ENCODE peak calls at places on chromosomes 3 and 15, in five cellular contexts. N is neural crest cell, S is NCI-H345, F is fibroblast of lung, Q is fibroblast of pulmonary artery. X is an unnamed sample.

GRCh38 chr3:143973352-143974021 is 1.9 kb downstream of the DIPK2A start:
- DNase-seq in N (no peak), S (peak; percentile 28), F (peak; percentile 42), Q (peak; percentile 35), X (no peak)

GRCh38 chr3:50341996-50342732 is 1.5 kb upstream of the RASSF1 start:
- DNase-seq in N (no peak), S (no peak), F (no peak), Q (no peak), X (no peak)

GRCh38 chr3:197333901-197334639 is 35.7 kb upstream of the DLG1 start:
- DNase-seq in N (no peak), S (no peak), F (peak; percentile 40), Q (no peak), X (no peak)

GRCh38 chr15:88476635-88477038 is 9.1 kb downstream of the MRPS11 start:
- DNase-seq in N (peak; percentile 18), S (peak; percentile 6), F (peak; percentile 43), Q (peak; percentile 66), X (peak; percentile 77)

GRCh38 chr15:77346637-77347036 is 73.3 kb downstream of the PEAK1 start:
- DNase-seq in N (no peak), S (no peak), F (no peak), Q (no peak), X (no peak)

GRCh38 chr3:167559922-167560321 is 86.1 kb upstream of the SERPINI2 start:
- DNase-seq in N (peak; percentile 1), S (no peak), F (no peak), Q (no peak), X (no peak)

GRCh38 chr15:39255760-39256159 is 325.1 kb upstream of the THBS1 start:
- DNase-seq in N (no peak), S (no peak), F (no peak), Q (no peak), X (no peak)

GRCh38 chr3:139764936-139765335 is 87.2 kb upstream of the NMNAT3 start:
- DNase-seq in N (no peak), S (no peak), F (peak; percentile 99), Q (peak; percentile 39), X (no peak)

GRCh38 chr15:70741107-70741511 is 22.2 kb downstream of the UACA start:
- DNase-seq in N (no peak), S (peak; percentile 15), F (peak; percentile 78), Q (peak; percentile 96), X (no peak)

GRCh38 chr3:156606729-156607128 is 51.8 kb upstream of the SSR3 start:
- DNase-seq in N (no peak), S (no peak), F (no peak), Q (no peak), X (no peak)

GRCh38 chr15:67033012-67033411 is 32.4 kb upstream of the SMAD3 start:
- DNase-seq in N (no peak), S (no peak), F (no peak), Q (no peak), X (no peak)

GRCh38 chr15:101042320-101042719 is 123.2 kb downstream of the LRRK1 start:
- DNase-seq in N (no peak), S (no peak), F (no peak), Q (no peak), X (peak; percentile 12)

GRCh38 chr3:131242201-131242600 is 139.4 kb upstream of the NUDT16 start:
- DNase-seq in N (no peak), S (no peak), F (no peak), Q (no peak), X (no peak)

GRCh38 chr3:165225604-165226003 is 29.4 kb upstream of the SLITRK3 start:
- DNase-seq in N (no peak), S (no peak), F (no peak), Q (no peak), X (no peak)

GRCh38 chr3:37935290-37935668 is 55.3 kb upstream of the VILL start:
- DNase-seq in N (no peak), S (no peak), F (peak; percentile 43), Q (peak; percentile 53), X (no peak)

GRCh38 chr3:191753186-191753585 is 292.2 kb downstream of the PYDC2 start:
- DNase-seq in N (no peak), S (no peak), F (peak; percentile 93), Q (no peak), X (no peak)

GRCh38 chr3:33392703-33393125 is 47.5 kb downstream of the UBP1 start:
- DNase-seq in N (no peak), S (no peak), F (peak; percentile 93), Q (peak; percentile 80), X (no peak)

GRCh38 chr15:38894260-38894948 is 329.8 kb upstream of the RASGRP1 start:
- DNase-seq in N (no peak), S (no peak), F (peak; percentile 99), Q (peak; percentile 94), X (no peak)

GRCh38 chr3:158058775-158059174 is 47.4 kb downstream of the SHOX2 start:
- DNase-seq in N (peak; percentile 12), S (no peak), F (no peak), Q (no peak), X (no peak)

GRCh38 chr3:191944835-191945234 is 483.9 kb downstream of the PYDC2 start:
- DNase-seq in N (no peak), S (no peak), F (no peak), Q (no peak), X (no peak)

GRCh38 chr3:170344971-170345370 is 12.5 kb upstream of the SKIL start:
- DNase-seq in N (no peak), S (no peak), F (peak; percentile 29), Q (no peak), X (no peak)

GRCh38 chr15:40511093-40511471 is 40.3 kb downstream of the CHST14 start:
- DNase-seq in N (no peak), S (no peak), F (no peak), Q (no peak), X (no peak)

GRCh38 chr3:98148751-98149150 is 1.5 kb downstream of the OR5H14 start:
- DNase-seq in N (no peak), S (no peak), F (no peak), Q (no peak), X (no peak)

GRCh38 chr15:51388726-51389125 is 47.3 kb downstream of the GLDN start:
- DNase-seq in N (no peak), S (no peak), F (no peak), Q (no peak), X (no peak)

GRCh38 chr15:101452572-101452971 is 36.9 kb downstream of the PCSK6 start:
- DNase-seq in N (no peak), S (no peak), F (no peak), Q (no peak), X (no peak)

GRCh38 chr3:35772364-35773009 is 133.2 kb downstream of the ARPP21 start:
- DNase-seq in N (no peak), S (no peak), F (peak; percentile 4), Q (peak; percentile 6), X (no peak)

GRCh38 chr3:62723636-62724217 is 151.5 kb downstream of the CADPS start:
- DNase-seq in N (no peak), S (no peak), F (no peak), Q (no peak), X (no peak)

GRCh38 chr15:61994216-61994615 is 66.0 kb downstream of the VPS13C start:
- DNase-seq in N (no peak), S (no peak), F (peak; percentile 82), Q (peak; percentile 90), X (no peak)

GRCh38 chr3:42839616-42840015 is 30.4 kb downstream of the ACKR2 start:
- DNase-seq in N (peak; percentile 35), S (peak; percentile 23), F (peak; percentile 59), Q (peak; percentile 77), X (peak; percentile 77)

GRCh38 chr15:57566840-57567239 is 24.9 kb upstream of the MYZAP start:
- DNase-seq in N (no peak), S (no peak), F (no peak), Q (peak; percentile 16), X (no peak)

GRCh38 chr3:110664148-110664547 is 407.5 kb upstream of the NECTIN3 start:
- DNase-seq in N (no peak), S (no peak), F (peak; percentile 39), Q (peak; percentile 39), X (no peak)

GRCh38 chr3:134357914-134358811 is 16.1 kb downstream of the AMOTL2 start:
- DNase-seq in N (no peak), S (no peak), F (peak; percentile 99), Q (peak; percentile 95), X (no peak)

X was measured in D341Med.